ENCODE peak calls at places on chromosomes 4 and X, in four cellular contexts. M is uterus, S is IMR-90, D is K562. C is an unnamed sample. For H3K4me1, the result is how much of the 10 kb centered on the place peaks cover.

GRCh38 chr4:111031180-111031579 is 408.3 kb upstream of the PITX2 start:
- DNase-seq in M (no peak), S (peak), D (no peak), C (no peak)

GRCh38 chr4:186606593-186606992 is 51.2 kb upstream of the MTNR1A start:
- DNase-seq in M (no peak), S (peak), D (no peak), C (no peak)

GRCh38 chrX:110046971-110047370 is 44.1 kb downstream of the TMEM164 start:
- DNase-seq in M (no peak), S (no peak), D (no peak), C (no peak)

GRCh38 chrX:86830685-86831084 is 682.4 kb downstream of the DACH2 start:
- DNase-seq in M (no peak), S (no peak), D (no peak), C (no peak)

GRCh38 chr4:76637704-76638361 is 202.8 kb downstream of the SHROOM3 start:
- DNase-seq in M (no peak), S (peak), D (no peak), C (no peak)

GRCh38 chrX:14501312-14501711 is 28.0 kb upstream of the GLRA2 start:
- DNase-seq in M (peak), S (no peak), D (no peak), C (peak)

GRCh38 chrX:7330971-7331746 is 183.2 kb upstream of the PUDP start:
- DNase-seq in M (peak), S (peak), D (no peak), C (no peak)

GRCh38 chrX:14003028-14003427 is 26.7 kb downstream of the GEMIN8 start:
- DNase-seq in M (no peak), S (no peak), D (no peak), C (no peak)

GRCh38 chrX:2371026-2371778 is 129.6 kb downstream of the DHRSX start:
- DNase-seq in M (no peak), S (no peak), D (peak), C (no peak)

GRCh38 chrX:100731441-100732281 is at the start of gene SYTL4:
- DNase-seq in M (peak), S (no peak), D (peak), C (peak)

GRCh38 chrX:48883729-48884128 is 13.8 kb downstream of the TIMM17B start:
- DNase-seq in M (no peak), S (no peak), D (no peak), C (no peak)

GRCh38 chr4:83112678-83113428 is 1.7 kb downstream of the PLAC8 start:
- DNase-seq in M (no peak), S (peak), D (no peak), C (no peak)

GRCh38 chr4:161642708-161643107 is 521.1 kb downstream of the FSTL5 start:
- DNase-seq in M (no peak), S (no peak), D (no peak), C (no peak)

GRCh38 chr4:77911842-77912450 is 49.3 kb downstream of the MRPL1 start:
- DNase-seq in M (no peak), S (peak), D (no peak), C (no peak)

GRCh38 chr4:112152496-112152895 is 7.2 kb downstream of the FAM241A start:
- DNase-seq in M (no peak), S (no peak), D (no peak), C (no peak)

GRCh38 chrX:115940888-115941332 is 229.6 kb upstream of the AGTR2 start:
- DNase-seq in M (peak), S (peak), D (peak), C (peak)

GRCh38 chr4:67558493-67558892 is at the start of gene STAP1:
- DNase-seq in M (no peak), S (no peak), D (no peak), C (no peak)

GRCh38 chr4:113008726-113009125 is 40.7 kb upstream of the ANK2 start:
- DNase-seq in M (no peak), S (no peak), D (no peak), C (no peak)

GRCh38 chr4:42995343-42995944 is 102.9 kb downstream of the GRXCR1 start:
- DNase-seq in M (no peak), S (peak), D (peak), C (no peak)

GRCh38 chr4:177229331-177229730 is 80.3 kb upstream of the NEIL3 start:
- DNase-seq in M (no peak), S (peak), D (no peak), C (no peak)

GRCh38 chrX:136457303-136457917 is 30.3 kb upstream of the BRS3 start:
- DNase-seq in M (no peak), S (no peak), D (no peak), C (no peak)

GRCh38 chr4:10015140-10015753 is 6.0 kb downstream of the SLC2A9 start:
- DNase-seq in M (no peak), S (peak), D (no peak), C (peak)

GRCh38 chrX:43964936-43965335 is 8.3 kb downstream of the NDP start:
- DNase-seq in M (no peak), S (no peak), D (no peak), C (no peak)

GRCh38 chr4:185685804-185686203 is 126.2 kb downstream of the SORBS2 start:
- DNase-seq in M (no peak), S (no peak), D (no peak), C (no peak)

GRCh38 chr4:83947111-83947510 is 411.2 kb downstream of the GPAT3 start:
- DNase-seq in M (no peak), S (no peak), D (no peak), C (no peak)

GRCh38 chr4:77052352-77052751 is 23.4 kb downstream of the CCNI start:
- DNase-seq in M (no peak), S (peak), D (peak), C (peak)

GRCh38 chr4:100590308-100590707 is 72.5 kb upstream of the EMCN start:
- DNase-seq in M (no peak), S (no peak), D (no peak), C (no peak)

GRCh38 chr4:111512081-111512774 is 633.0 kb upstream of the FAM241A start:
- DNase-seq in M (no peak), S (peak), D (no peak), C (no peak)

GRCh38 chrX:112025753-112026152 is 56.8 kb downstream of the TRPC5 start:
- DNase-seq in M (no peak), S (no peak), D (no peak), C (no peak)

GRCh38 chrX:37959212-37960021 is 46.9 kb upstream of the SYTL5 start:
- DNase-seq in M (no peak), S (no peak), D (no peak), C (no peak)

DNA sequence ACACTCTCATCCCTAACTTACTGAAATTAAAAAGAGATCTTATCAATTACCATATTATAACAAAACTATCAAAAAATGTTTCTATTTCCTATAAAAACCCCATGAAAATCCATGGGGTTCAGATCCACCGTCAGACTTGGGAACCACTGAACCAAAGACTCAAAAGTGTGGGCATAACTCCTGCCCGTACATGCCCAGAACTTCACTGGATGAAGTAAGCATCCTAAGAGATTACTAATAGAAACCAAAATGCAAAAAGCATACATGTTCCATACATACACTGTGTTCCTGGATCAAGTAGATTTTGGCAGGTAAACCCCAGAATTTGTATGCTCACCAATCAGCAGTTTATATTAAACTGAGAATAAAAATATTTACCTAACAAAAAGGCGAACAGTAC is 66.1 kb downstream of the PRSS12 start:
- DNase-seq in M (no peak), S (no peak), D (no peak), C (no peak)
- TF ChIP-seq CTCF in M (no peak), S (no peak), D (no peak), C (no peak)

GRCh38 chr4:147780137-147780777 is 48.4 kb downstream of the ARHGAP10 start:
- DNase-seq in M (no peak), S (no peak), D (no peak), C (peak)
- H3K4me1 ChIP-seq in M (under half), S (under half), D (under half), C (under half)

GRCh38 chrX:96002401-96002800 is 682.2 kb upstream of the DIAPH2 start:
- DNase-seq in M (no peak), S (peak), D (no peak), C (no peak)
- H3K4me3 ChIP-seq in M (no peak), S (no peak), D (no peak), C (no peak)

GRCh38 chrX:30865020-30865419 is 24.0 kb downstream of the TAB3 start:
- DNase-seq in M (no peak), S (no peak), D (peak), C (no peak)
- TF ChIP-seq CTCF in M (no peak), S (peak), D (peak), C (no peak)

DNA sequence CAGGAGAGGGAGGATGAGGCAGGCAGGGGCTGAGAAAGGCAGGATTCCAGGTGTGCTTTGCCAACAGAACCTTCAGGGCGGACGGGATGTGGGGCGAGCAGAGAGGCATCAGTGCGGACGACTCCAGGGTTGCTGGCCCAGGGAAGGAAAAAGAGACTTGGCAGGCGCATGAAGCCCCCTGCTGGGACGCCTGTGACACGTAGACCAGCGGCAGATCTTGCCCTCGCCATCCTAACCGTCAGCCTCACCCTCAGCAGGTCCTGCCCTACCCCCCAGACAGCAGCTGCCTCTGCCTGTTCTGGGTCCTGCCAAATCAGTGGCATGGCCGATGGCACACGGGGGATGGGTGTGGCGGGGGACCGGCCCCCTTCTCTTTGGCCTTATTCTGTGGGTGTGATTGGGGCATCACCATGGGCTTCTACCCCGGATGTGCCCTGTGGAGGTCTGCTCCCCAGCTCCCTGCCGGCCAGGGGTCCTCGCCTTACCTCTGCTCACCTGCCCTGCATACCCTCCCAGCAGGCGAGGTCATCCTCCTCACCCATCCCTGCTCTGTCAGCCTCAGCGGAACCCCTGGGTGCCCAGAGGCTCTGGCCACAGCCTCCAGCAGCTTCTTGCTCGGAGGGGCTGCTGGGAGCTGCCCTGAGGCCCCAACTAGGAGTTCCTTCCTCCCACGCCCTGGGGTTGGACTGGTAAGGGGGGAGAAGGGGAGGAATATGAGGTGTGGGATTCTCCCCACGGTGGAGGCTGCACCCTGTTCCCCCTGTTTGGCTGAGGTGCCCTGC is 2.9 kb upstream of the SH3BP2 start:
- DNase-seq in M (no peak), S (no peak), D (no peak), C (peak)
- H3K4me1 ChIP-seq in M (under half), S (under half), D (half or more), C (under half)

GRCh38 chrX:123358457-123358856 is 174.4 kb downstream of the GRIA3 start:
- DNase-seq in M (no peak), S (no peak), D (no peak), C (no peak)
- H3K4me3 ChIP-seq in M (no peak), S (no peak), D (no peak), C (no peak)

GRCh38 chr4:97910005-97910404 is 233.3 kb downstream of the STPG2 start:
- DNase-seq in M (no peak), S (no peak), D (no peak), C (no peak)
- TF ChIP-seq CTCF in M (no peak), S (no peak), D (no peak), C (no peak)

DNA sequence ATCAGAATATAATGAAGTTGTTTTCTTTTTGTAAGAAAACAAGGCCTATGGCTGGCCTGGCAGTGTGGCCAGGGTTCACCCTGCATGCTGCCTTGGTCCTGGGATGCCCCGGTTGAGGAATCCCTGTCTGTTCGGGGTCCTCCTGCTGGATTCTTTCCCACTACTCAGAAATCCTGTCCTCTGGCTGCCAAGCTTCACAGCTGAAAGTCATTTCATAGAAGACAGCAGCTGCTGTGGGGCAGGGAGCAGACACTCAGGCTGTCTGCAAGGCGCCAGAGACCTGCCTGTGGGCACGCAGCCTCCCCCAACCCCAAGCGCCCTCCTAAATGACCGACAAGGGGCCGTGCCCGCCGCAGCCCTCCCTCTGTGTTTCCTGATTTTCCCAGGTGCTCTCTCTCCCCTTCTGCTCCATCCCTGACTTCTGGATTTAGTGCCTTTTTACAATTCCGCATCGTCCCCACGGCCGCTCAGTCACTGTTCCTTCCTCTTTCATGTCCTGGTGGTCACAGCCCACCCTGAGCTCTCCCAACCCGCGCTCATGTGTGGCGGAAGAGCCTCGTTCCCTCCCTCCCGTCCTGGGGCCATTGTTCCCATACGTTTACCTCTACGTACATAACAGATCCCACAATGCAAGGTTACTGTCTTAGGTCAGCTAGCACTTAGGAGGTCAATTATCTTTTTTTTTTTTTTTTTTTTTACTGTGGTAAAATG is 27.5 kb downstream of the ZFYVE28 start:
- DNase-seq in M (no peak), S (no peak), D (no peak), C (no peak)
- H3K4me1 ChIP-seq in M (under half), S (under half), D (half or more), C (under half)

GRCh38 chr4:8410641-8411271 is 29.8 kb downstream of the ACOX3 start:
- DNase-seq in M (peak), S (peak), D (peak), C (peak)
- H3K4me3 ChIP-seq in M (no peak), S (no peak), D (no peak), C (no peak)

GRCh38 chrX:131821945-131822622 is 201.0 kb upstream of the STK26 start:
- DNase-seq in M (peak), S (peak), D (no peak), C (peak)
- TF ChIP-seq CTCF in M (peak), S (peak), D (no peak), C (no peak)